ENCODE peak calls at places on chromosome 12, in seven cellular contexts. I is mesothelial cell of epicardium, V is kidney epithelial cell, Z is coronary artery, F is tibial artery, B is gastrocnemius medialis, Y is astrocyte. P is an unnamed sample.

GRCh38 chr12:15244926-15245325 is 23.7 kb upstream of the RERG start:
- DNase-seq in I (no peak), V (no peak), Z (no peak), F (no peak), B (no peak), Y (no peak), P (no peak)

GRCh38 chr12:59322473-59322872 is 273.4 kb upstream of the SLC16A7 start:
- DNase-seq in I (no peak), V (no peak), Z (no peak), F (no peak), B (no peak), Y (no peak), P (no peak)

GRCh38 chr12:42730286-42730685 is 140.7 kb upstream of the PRICKLE1 start:
- DNase-seq in I (no peak), V (no peak), Z (no peak), F (no peak), B (no peak), Y (peak; percentile 50), P (no peak)

GRCh38 chr12:109501299-109501698 is 23.9 kb downstream of the UBE3B start:
- DNase-seq in I (no peak), V (no peak), Z (no peak), F (no peak), B (no peak), Y (no peak), P (no peak)

GRCh38 chr12:124742702-124743101 is 121.0 kb downstream of the SCARB1 start:
- DNase-seq in I (no peak), V (no peak), Z (no peak), F (no peak), B (no peak), Y (no peak), P (no peak)

GRCh38 chr12:100229036-100229635 is 28.5 kb downstream of the ACTR6 start:
- DNase-seq in I (no peak), V (no peak), Z (no peak), F (no peak), B (no peak), Y (no peak), P (no peak)

GRCh38 chr12:9334964-9335363 is 126.8 kb upstream of the PZP start:
- DNase-seq in I (no peak), V (no peak), Z (no peak), F (no peak), B (no peak), Y (no peak), P (no peak)

GRCh38 chr12:49874142-49874897 is 29.4 kb downstream of the FAIM2 start:
- DNase-seq in I (no peak), V (no peak), Z (peak; percentile 53), F (no peak), B (no peak), Y (no peak), P (peak; percentile 6)

GRCh38 chr12:9364224-9365176 is 156.3 kb upstream of the PZP start:
- DNase-seq in I (no peak), V (peak; percentile 55), Z (no peak), F (no peak), B (no peak), Y (peak; percentile 86), P (no peak)

GRCh38 chr12:62123721-62124203 is 136.4 kb upstream of the USP15 start:
- DNase-seq in I (no peak), V (peak; percentile 5), Z (no peak), F (peak; percentile 28), B (no peak), Y (peak; percentile 16), P (no peak)

GRCh38 chr12:104503191-104503590 is 46.4 kb downstream of the CHST11 start:
- DNase-seq in I (no peak), V (no peak), Z (no peak), F (no peak), B (no peak), Y (no peak), P (no peak)

GRCh38 chr12:128323526-128323925 is 56.6 kb downstream of the TMEM132C start:
- DNase-seq in I (no peak), V (no peak), Z (no peak), F (no peak), B (no peak), Y (no peak), P (no peak)

GRCh38 chr12:71731439-71732356 is 23.0 kb upstream of the RAB21 start:
- DNase-seq in I (no peak), V (no peak), Z (no peak), F (no peak), B (no peak), Y (peak; percentile 90), P (no peak)

GRCh38 chr12:78586790-78587189 is 277.8 kb upstream of the SYT1 start:
- DNase-seq in I (no peak), V (no peak), Z (no peak), F (no peak), B (no peak), Y (no peak), P (no peak)

GRCh38 chr12:78585132-78585531 is 279.4 kb upstream of the SYT1 start:
- DNase-seq in I (no peak), V (no peak), Z (no peak), F (no peak), B (no peak), Y (no peak), P (no peak)

GRCh38 chr12:78580296-78580695 is 284.3 kb upstream of the SYT1 start:
- DNase-seq in I (no peak), V (no peak), Z (no peak), F (no peak), B (no peak), Y (no peak), P (no peak)

DNA sequence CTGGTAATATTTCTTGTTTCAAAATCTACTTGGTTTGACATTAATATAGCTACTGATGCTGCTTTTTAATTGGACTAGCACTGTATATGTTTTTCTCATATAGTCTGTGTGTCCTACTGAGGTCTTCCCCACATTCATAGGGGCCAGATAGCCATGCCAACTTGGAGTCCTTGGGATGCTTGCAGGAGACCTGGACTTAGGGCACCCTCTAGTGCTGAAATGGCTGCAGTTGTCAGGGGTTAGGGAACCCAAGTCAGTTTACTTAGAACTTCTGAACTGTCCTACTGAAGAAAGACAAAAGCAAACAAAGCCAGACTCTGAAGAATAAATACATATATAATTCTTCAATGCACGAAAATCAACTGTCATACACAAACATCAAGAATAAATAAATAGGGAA is 279.9 kb upstream of the SYT1 start:
- DNase-seq in I (no peak), V (no peak), Z (no peak), F (no peak), B (no peak), Y (no peak), P (no peak)
- TF ChIP-seq CTCF in I (no peak), V (peak; percentile 19), Z (no peak), F (no peak), B (no peak), Y (no peak), P (no peak)

GRCh38 chr12:1580526-1580925 is 13.9 kb downstream of the FBXL14 start:
- DNase-seq in I (no peak), V (no peak), Z (no peak), F (no peak), B (no peak), Y (no peak), P (peak; percentile 66)

GRCh38 chr12:1584326-1584725 is 10.1 kb downstream of the FBXL14 start:
- DNase-seq in I (no peak), V (no peak), Z (no peak), F (no peak), B (no peak), Y (no peak), P (no peak)

GRCh38 chr12:1582709-1583050 is 11.7 kb downstream of the FBXL14 start:
- DNase-seq in I (no peak), V (no peak), Z (no peak), F (no peak), B (no peak), Y (no peak), P (no peak)

GRCh38 chr12:1581973-1582708 is 12.2 kb downstream of the FBXL14 start:
- DNase-seq in I (no peak), V (no peak), Z (no peak), F (no peak), B (no peak), Y (no peak), P (no peak)

GRCh38 chr12:1583421-1584078 is 10.8 kb downstream of the FBXL14 start:
- DNase-seq in I (no peak), V (no peak), Z (no peak), F (no peak), B (peak; percentile 53), Y (peak; percentile 70), P (no peak)
- TF ChIP-seq CTCF in I (peak; percentile 87), V (peak; percentile 80), Z (peak; percentile 59), F (peak; percentile 89), B (peak; percentile 81), Y (peak; percentile 88), P (peak; percentile 90)

GRCh38 chr12:51820721-51821422 is 27.6 kb downstream of the FIGNL2 start:
- DNase-seq in I (peak; percentile 66), V (no peak), Z (no peak), F (no peak), B (no peak), Y (peak; percentile 51), P (peak; percentile 77)
- TF ChIP-seq CTCF in I (no peak), V (no peak), Z (no peak), F (no peak), B (no peak), Y (no peak), P (peak; percentile 69)

GRCh38 chr12:122979001-122979907 is 1.2 kb upstream of the ARL6IP4 start:
- DNase-seq in I (no peak), V (no peak), Z (no peak), F (no peak), B (no peak), Y (no peak), P (no peak)

GRCh38 chr12:122981036-122981471 is 573 bp downstream of the ARL6IP4 start:
- DNase-seq in I (no peak), V (no peak), Z (no peak), F (no peak), B (no peak), Y (no peak), P (no peak)

GRCh38 chr12:122979908-122980191 is 631 bp upstream of the ARL6IP4 start:
- DNase-seq in I (no peak), V (no peak), Z (no peak), F (no peak), B (no peak), Y (no peak), P (no peak)

GRCh38 chr12:122981587-122982493 is 1.4 kb downstream of the ARL6IP4 start:
- DNase-seq in I (no peak), V (no peak), Z (no peak), F (no peak), B (no peak), Y (no peak), P (no peak)

DNA sequence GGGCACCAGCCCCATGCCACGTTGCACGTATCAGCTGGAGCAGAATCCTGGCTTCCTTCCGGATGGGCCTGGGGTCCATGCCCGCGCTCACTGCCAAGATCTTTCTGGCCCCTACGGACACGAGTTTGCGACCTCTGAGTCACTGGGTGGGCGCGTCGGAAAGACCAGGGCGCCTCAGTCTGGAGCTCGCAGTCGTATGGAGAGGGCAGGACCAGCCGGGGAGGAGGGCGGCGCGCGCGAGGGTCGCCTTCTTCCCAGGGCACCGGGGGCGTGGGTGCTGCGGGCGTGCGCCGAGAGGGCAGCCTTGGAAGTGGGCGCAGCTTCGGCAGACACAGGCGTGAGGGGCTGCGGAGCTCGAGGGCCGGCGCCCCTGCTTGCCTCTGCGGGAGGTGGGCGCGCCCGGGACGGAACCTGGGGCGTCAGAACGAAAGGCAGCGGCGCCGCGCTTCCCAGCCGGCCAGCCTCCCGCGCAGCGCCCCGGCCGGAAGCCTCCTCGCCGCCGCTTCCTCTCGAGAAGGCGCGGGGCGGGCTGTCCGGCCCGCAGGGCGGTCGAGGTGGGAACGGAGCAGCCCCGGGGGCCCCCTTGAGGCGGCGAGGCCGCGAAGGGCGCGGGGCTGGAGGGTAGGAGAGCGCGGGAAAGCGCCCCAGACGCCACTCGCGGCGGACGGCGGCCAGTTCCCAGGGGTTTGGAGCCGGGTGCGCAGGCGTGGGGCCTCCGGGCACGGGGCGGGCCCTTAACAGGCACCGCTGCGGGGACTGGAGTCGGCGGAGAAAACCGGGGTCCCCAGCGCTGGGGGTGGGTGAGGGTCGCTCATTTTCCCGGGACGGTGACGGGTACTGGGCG is at the start of gene ARL6IP4:
- DNase-seq in I (no peak), V (no peak), Z (no peak), F (no peak), B (no peak), Y (peak; percentile 36), P (peak; percentile 75)
- TF ChIP-seq CTCF in I (no peak), V (no peak), Z (no peak), F (no peak), B (no peak), Y (no peak), P (no peak)